ENCODE peak calls at places on chromosomes 5 and 9, in ten cellular contexts. N is GM12878; M is MM.1S; Y is mesendoderm; V is neuronal stem cell; E is CD8-positive, alpha-beta T cell; R is heart right ventricle; Z is cardiac muscle cell; W is fibroblast of lung; G is sigmoid colon. S is an unnamed sample.

GRCh38 chr5:135246923-135247795 is 151.9 kb downstream of the MACROH2A1 start:
- DNase-seq in N (no peak), M (no peak), Y (peak; percentile 84), V (no peak), E (no peak), R (no peak), Z (no peak), W (peak; percentile 98), G (peak; percentile 64), S (no peak)

GRCh38 chr9:124726886-124727285 is 44.2 kb downstream of the NR6A1 start:
- DNase-seq in N (no peak), M (no peak), Y (no peak), V (no peak), E (no peak), R (no peak), Z (no peak), W (peak; percentile 20), G (no peak), S (no peak)

GRCh38 chr5:23235246-23235645 is 272.2 kb upstream of the PRDM9 start:
- DNase-seq in N (no peak), M (no peak), Y (peak; percentile 6), V (no peak), E (no peak), R (no peak), Z (no peak), W (no peak), G (no peak), S (no peak)

GRCh38 chr5:43619380-43619779 is 16.4 kb downstream of the NNT start:
- DNase-seq in N (no peak), M (no peak), Y (no peak), V (no peak), E (no peak), R (no peak), Z (no peak), W (no peak), G (no peak), S (no peak)

GRCh38 chr5:103519550-103519949 is 43.0 kb downstream of the NUDT12 start:
- DNase-seq in N (no peak), M (no peak), Y (peak; percentile 31), V (no peak), E (no peak), R (no peak), Z (peak; percentile 35), W (no peak), G (no peak), S (no peak)

GRCh38 chr5:21774791-21775190 is 1078.4 kb downstream of the CDH12 start:
- DNase-seq in N (no peak), M (no peak), Y (no peak), V (no peak), E (no peak), R (no peak), Z (no peak), W (peak; percentile 64), G (no peak), S (no peak)

GRCh38 chr5:59887274-59887673 is 6.3 kb downstream of the PDE4D start:
- DNase-seq in N (no peak), M (no peak), Y (no peak), V (no peak), E (no peak), R (no peak), Z (no peak), W (no peak), G (no peak), S (no peak)

GRCh38 chr9:35814106-35814840 is 569 bp downstream of the HINT2 start:
- DNase-seq in N (no peak), M (peak; percentile 81), Y (peak; percentile 95), V (peak; percentile 67), E (no peak), R (peak; percentile 70), Z (peak; percentile 84), W (peak; percentile 41), G (peak; percentile 86), S (no peak)

GRCh38 chr9:132814937-132815336 is 63.1 kb downstream of the AK8 start:
- DNase-seq in N (no peak), M (no peak), Y (no peak), V (no peak), E (no peak), R (no peak), Z (no peak), W (no peak), G (no peak), S (no peak)

GRCh38 chr9:108800632-108801099 is 55.1 kb downstream of the ACTL7B start:
- DNase-seq in N (no peak), M (no peak), Y (no peak), V (no peak), E (no peak), R (peak; percentile 58), Z (no peak), W (no peak), G (no peak), S (no peak)

GRCh38 chr9:88988796-88989641 is 2.2 kb upstream of the S1PR3 start:
- DNase-seq in N (no peak), M (peak; percentile 45), Y (no peak), V (no peak), E (no peak), R (no peak), Z (no peak), W (peak; percentile 60), G (no peak), S (no peak)

GRCh38 chr5:127840809-127841208 is 137.6 kb downstream of the CCDC192 start:
- DNase-seq in N (no peak), M (no peak), Y (no peak), V (no peak), E (no peak), R (no peak), Z (no peak), W (no peak), G (no peak), S (no peak)

GRCh38 chr9:4967521-4967920 is 17.6 kb upstream of the JAK2 start:
- DNase-seq in N (no peak), M (no peak), Y (no peak), V (no peak), E (no peak), R (no peak), Z (no peak), W (no peak), G (no peak), S (no peak)

GRCh38 chr5:56264417-56265025 is 31.4 kb upstream of the ANKRD55 start:
- DNase-seq in N (no peak), M (peak; percentile 47), Y (peak; percentile 94), V (peak; percentile 48), E (no peak), R (no peak), Z (peak; percentile 46), W (peak; percentile 41), G (no peak), S (no peak)

GRCh38 chr5:110441035-110441434 is 285.4 kb downstream of the TMEM232 start:
- DNase-seq in N (no peak), M (peak; percentile 64), Y (peak; percentile 81), V (peak; percentile 11), E (no peak), R (no peak), Z (peak; percentile 13), W (peak; percentile 42), G (no peak), S (no peak)

GRCh38 chr5:6194906-6195612 is 183.3 kb downstream of the MED10 start:
- DNase-seq in N (no peak), M (peak; percentile 9), Y (no peak), V (no peak), E (no peak), R (no peak), Z (no peak), W (no peak), G (no peak), S (no peak)

GRCh38 chr5:170312666-170313065 is 15.1 kb upstream of the LCP2 start:
- DNase-seq in N (no peak), M (no peak), Y (no peak), V (no peak), E (no peak), R (no peak), Z (no peak), W (peak; percentile 48), G (no peak), S (no peak)

DNA sequence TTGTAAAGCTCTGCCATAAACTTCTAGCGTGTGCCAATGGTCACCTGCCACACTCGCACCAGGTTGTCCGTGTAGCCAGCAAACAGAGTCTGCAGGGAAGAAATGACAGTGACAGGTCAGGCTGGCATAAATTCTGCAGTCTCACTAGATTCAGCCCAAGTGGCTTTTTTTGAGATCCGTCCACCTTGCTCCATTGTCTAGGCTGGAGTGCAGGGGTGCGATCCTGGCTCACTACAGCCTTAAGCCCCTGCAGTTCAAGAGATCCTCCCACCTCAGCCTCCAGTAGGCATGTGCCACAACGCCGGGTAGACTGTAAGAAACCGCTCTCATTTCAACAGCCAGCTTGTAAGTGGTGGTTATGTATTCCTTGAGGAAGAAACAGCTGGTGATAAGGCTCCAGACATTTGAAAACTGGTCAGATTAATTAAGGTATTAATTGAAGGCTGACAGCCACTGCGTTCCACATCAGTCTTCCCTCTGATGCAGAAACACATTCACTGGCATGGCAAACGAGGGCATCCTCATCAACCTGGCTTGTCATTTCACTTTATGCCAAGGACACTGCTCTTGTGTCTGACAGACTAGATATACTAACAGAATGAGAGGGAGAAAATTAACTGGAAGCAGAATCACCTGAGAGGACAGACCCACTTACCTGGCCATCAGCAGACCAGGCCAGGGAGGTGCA is 6.6 kb downstream of the RACK1 start:
- DNase-seq in N (no peak), M (no peak), Y (no peak), V (no peak), E (no peak), R (no peak), Z (no peak), W (no peak), G (no peak), S (no peak)
- H3K36me3 ChIP-seq in N (peaks cover 47% of the 10 kb centered on the region), M (peaks cover 43% of the 10 kb centered on the region), Y (peaks cover 48% of the 10 kb centered on the region), V (peaks cover 98% of the 10 kb centered on the region), E (peaks cover 79% of the 10 kb centered on the region), R (peaks cover 100% of the 10 kb centered on the region), Z (peaks cover 66% of the 10 kb centered on the region), W (peaks cover 35% of the 10 kb centered on the region), G (peaks cover 86% of the 10 kb centered on the region), S (peaks cover 71% of the 10 kb centered on the region)

DNA sequence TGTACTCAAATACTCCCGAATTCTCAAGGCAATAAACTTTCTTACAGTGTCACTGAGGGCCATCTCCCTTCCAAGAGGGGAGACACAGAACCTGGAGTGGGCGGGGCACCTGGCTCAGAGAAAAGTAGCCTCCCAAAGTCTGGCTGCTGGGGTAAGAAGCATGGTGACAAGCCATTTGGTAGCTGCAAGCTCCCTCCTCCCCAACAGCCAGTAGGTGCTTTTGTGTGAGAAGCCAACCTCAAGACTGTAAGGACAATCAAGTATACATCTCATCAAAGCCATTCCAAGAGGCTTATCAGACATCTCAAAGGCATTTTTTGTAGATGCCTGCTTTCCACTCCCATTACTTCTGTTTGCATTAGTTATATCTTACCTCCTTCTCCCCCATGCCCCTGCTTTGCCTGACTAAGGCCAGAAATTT is 1.4 kb downstream of the DAB2 start:
- DNase-seq in N (no peak), M (no peak), Y (peak; percentile 85), V (no peak), E (no peak), R (peak; percentile 12), Z (no peak), W (peak; percentile 56), G (no peak), S (no peak)
- H3K4me1 ChIP-seq in N (no peaks in the 10 kb centered on the region), M (no peaks in the 10 kb centered on the region), Y (peaks cover 5% of the 10 kb centered on the region), V (peaks cover 28% of the 10 kb centered on the region), E (peaks cover 10% of the 10 kb centered on the region), R (peaks cover 75% of the 10 kb centered on the region), Z (peaks cover 12% of the 10 kb centered on the region), W (peaks cover 13% of the 10 kb centered on the region), G (peaks cover 62% of the 10 kb centered on the region), S (peaks cover 70% of the 10 kb centered on the region)

GRCh38 chr9:38227061-38227540 is 158.1 kb upstream of the SHB start:
- DNase-seq in N (peak; percentile 23), M (peak; percentile 87), Y (peak; percentile 90), V (no peak), E (peak; percentile 13), R (peak; percentile 26), Z (peak; percentile 94), W (peak; percentile 93), G (no peak), S (no peak)
- H3K4me3 ChIP-seq in N (peak overlapping the region; percentile 32), M (peak overlapping the region; percentile 61), Y (no peak overlapping the region), V (no peak overlapping the region), E (peak overlapping the region; percentile 58), R (no peak overlapping the region), Z (no peak overlapping the region), W (no peak overlapping the region), G (peak overlapping the region; percentile 3), S (peak overlapping the region; percentile 46)

GRCh38 chr5:73506459-73506955 is 8.3 kb downstream of the BTF3 start:
- DNase-seq in N (no peak), M (no peak), Y (no peak), V (no peak), E (no peak), R (no peak), Z (no peak), W (no peak), G (no peak), S (no peak)
- H3K36me3 ChIP-seq in N (peaks cover 23% of the 10 kb centered on the region), M (peaks cover 14% of the 10 kb centered on the region), Y (peaks cover 4% of the 10 kb centered on the region), V (peaks cover 57% of the 10 kb centered on the region), E (peaks cover 31% of the 10 kb centered on the region), R (peaks cover 56% of the 10 kb centered on the region), Z (peaks cover 32% of the 10 kb centered on the region), W (peaks cover 13% of the 10 kb centered on the region), G (peaks cover 36% of the 10 kb centered on the region), S (peaks cover 20% of the 10 kb centered on the region)